ENCODE peak calls at places on chromosome 19, in seven cellular contexts. K is cardiac muscle cell, W is AG04450, D is substantia nigra, T is heart left ventricle, Z is RWPE1, N is fibroblast of lung. B is an unnamed sample.

GRCh38 chr19:19050731-19051130 is 13.1 kb upstream of the SLC25A42 start:
- DNase-seq in K (no peak), N (no peak), Z (no peak), T (no peak), W (no peak), D (no peak), B (no peak)

GRCh38 chr19:14112809-14113385 is 4.7 kb downstream of the PRKACA start:
- DNase-seq in T (peak), K (no peak), Z (no peak), W (no peak), D (no peak), N (no peak), B (no peak)

GRCh38 chr19:57359300-57359699 is 4.1 kb upstream of the TRAPPC2B start:
- DNase-seq in T (no peak), N (no peak), Z (no peak), W (no peak), D (no peak), K (no peak), B (no peak)

GRCh38 chr19:43504426-43505185 is at the start of gene PHLDB3:
- DNase-seq in K (peak), Z (no peak), N (no peak), D (no peak), W (no peak), T (no peak), B (no peak)

GRCh38 chr19:15437355-15438123 is 12.2 kb downstream of the WIZ start:
- DNase-seq in N (peak), T (no peak), W (no peak), K (no peak), Z (no peak), D (no peak), B (no peak)

GRCh38 chr19:15173746-15174404 is 26.9 kb downstream of the NOTCH3 start:
- DNase-seq in D (no peak), W (no peak), Z (no peak), T (no peak), N (peak), K (no peak), B (no peak)

GRCh38 chr19:944171-944567 is 18.3 kb downstream of the ARID3A start:
- DNase-seq in Z (no peak), K (no peak), W (no peak), N (no peak), T (no peak), D (no peak), B (no peak)

GRCh38 chr19:13092608-13093260 is 9.9 kb downstream of the LYL1 start:
- DNase-seq in T (no peak), K (no peak), Z (no peak), N (no peak), W (no peak), D (no peak), B (no peak)

GRCh38 chr19:1648156-1648925 is 4.1 kb downstream of the TCF3 start:
- DNase-seq in N (no peak), T (peak), Z (no peak), K (no peak), W (no peak), D (no peak), B (no peak)

GRCh38 chr19:15253513-15253912 is 21.3 kb upstream of the EPHX3 start:
- DNase-seq in W (no peak), N (no peak), D (no peak), K (no peak), T (no peak), Z (no peak), B (no peak)

GRCh38 chr19:53131085-53131484 is 1.6 kb downstream of the ZNF415 start:
- DNase-seq in D (no peak), K (no peak), N (no peak), Z (no peak), T (no peak), W (no peak), B (no peak)

DNA sequence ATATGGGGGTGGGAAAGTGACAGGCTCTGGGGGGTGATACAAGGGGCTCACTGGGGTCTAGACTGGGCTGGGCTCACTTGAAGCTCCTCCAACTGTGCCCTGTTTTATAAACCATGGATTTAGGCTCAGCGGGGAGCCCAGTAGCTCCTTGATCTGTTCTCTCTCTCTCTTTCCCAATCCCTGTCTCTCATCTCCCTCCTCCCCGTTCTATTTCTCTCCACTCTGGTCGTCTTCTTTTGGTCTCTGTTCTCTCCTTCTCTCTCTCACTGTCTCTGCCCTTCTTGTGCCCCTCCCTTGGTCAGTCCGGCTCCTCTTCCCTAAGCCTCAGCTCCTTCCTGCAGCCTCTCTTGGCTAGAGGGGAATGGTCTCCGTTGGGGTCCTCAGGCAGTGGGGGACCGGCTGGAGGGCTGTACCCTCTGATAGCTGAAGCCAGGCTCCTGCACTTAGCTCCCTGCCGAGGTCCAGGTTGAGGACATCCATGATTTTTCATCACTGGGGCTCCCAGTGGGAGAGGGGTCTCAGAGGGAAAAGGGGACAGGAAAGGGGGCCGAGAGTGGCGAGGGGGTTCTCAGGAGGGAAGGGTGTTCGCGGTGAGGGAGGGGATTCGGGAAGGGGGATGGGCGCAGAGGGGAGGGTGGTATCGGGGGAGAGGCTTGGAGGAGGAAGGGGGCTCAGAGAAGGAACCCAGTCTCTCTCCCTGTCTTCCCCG is 8.5 kb downstream of the UNC13A start:
- DNase-seq in K (no peak), N (no peak), Z (no peak), T (no peak), W (no peak), D (no peak), B (no peak)
- H3K27ac ChIP-seq in K (no peak), N (peak), Z (no peak), T (peak), W (no peak), D (no peak), B (no peak)

GRCh38 chr19:30479231-30479630 is 107.0 kb downstream of the ZNF536 start:
- DNase-seq in K (no peak), Z (no peak), D (no peak), W (no peak), N (peak), T (no peak), B (no peak)
- H3K27ac ChIP-seq in K (no peak), Z (no peak), D (peak), W (no peak), N (no peak), T (no peak), B (no peak)

DNA sequence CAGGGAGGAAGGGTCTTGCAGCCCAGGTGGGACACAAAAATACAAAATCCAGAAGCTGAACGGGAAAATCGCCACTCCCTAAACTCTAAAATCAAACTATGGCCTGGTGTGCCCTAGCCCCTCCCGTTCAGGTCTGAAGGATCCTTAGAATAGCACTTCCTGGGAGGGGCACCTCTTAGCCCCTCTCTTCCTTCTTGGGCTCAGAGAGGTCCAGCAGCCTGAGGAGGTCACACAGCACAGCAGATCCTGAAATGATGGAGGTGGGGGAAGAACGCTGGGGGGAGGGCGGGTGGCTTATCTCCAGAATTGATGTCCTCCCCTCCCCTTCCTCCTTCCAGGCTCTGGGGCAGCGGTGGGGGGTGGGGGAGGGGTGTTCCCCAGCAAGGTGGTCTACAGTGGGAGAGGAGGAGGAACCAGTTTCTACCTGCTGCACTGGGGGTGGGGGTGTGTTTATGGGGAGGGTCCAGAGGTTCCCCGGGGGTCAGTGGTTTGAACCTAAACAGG is 1.9 kb downstream of the DIRAS1 start:
- DNase-seq in D (no peak), Z (no peak), K (no peak), W (no peak), N (no peak), T (no peak), B (no peak)
- H3K27ac ChIP-seq in D (no peak), Z (no peak), K (no peak), W (no peak), N (no peak), T (peak), B (no peak)

DNA sequence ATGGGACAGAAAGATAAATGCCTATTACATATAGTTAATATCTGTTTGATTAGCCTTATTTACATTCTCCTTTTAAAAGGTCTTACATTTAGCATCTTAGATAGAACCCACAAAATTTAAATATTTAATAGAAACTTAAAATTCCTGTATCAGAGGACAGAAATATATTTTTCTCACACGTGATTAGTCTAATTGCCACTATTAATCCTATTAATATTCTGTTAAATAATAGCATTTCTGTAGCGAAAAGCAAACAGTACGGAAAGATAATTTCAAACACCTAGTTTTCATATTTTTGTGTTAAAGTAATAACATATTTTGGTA is 380 bp upstream of the ZNF30 start:
- DNase-seq in D (no peak), Z (no peak), W (no peak), K (no peak), T (no peak), N (no peak), B (no peak)
- H3K27ac ChIP-seq in D (no peak), Z (peak), W (no peak), K (no peak), T (peak), N (no peak), B (peak)

GRCh38 chr19:38735257-38735686 is 9.0 kb downstream of the CAPN12 start:
- DNase-seq in Z (no peak), N (no peak), W (no peak), T (no peak), D (no peak), K (peak), B (no peak)

GRCh38 chr19:38736036-38736412 is 8.2 kb downstream of the CAPN12 start:
- DNase-seq in Z (no peak), N (no peak), W (no peak), T (no peak), K (peak), D (no peak), B (no peak)

GRCh38 chr19:38734176-38734425 is 10.2 kb downstream of the CAPN12 start:
- DNase-seq in T (no peak), W (no peak), D (no peak), N (no peak), Z (no peak), K (no peak), B (no peak)

GRCh38 chr19:38733493-38734175 is 10.6 kb downstream of the CAPN12 start:
- DNase-seq in D (no peak), N (no peak), T (no peak), W (no peak), K (no peak), Z (no peak), B (no peak)

DNA sequence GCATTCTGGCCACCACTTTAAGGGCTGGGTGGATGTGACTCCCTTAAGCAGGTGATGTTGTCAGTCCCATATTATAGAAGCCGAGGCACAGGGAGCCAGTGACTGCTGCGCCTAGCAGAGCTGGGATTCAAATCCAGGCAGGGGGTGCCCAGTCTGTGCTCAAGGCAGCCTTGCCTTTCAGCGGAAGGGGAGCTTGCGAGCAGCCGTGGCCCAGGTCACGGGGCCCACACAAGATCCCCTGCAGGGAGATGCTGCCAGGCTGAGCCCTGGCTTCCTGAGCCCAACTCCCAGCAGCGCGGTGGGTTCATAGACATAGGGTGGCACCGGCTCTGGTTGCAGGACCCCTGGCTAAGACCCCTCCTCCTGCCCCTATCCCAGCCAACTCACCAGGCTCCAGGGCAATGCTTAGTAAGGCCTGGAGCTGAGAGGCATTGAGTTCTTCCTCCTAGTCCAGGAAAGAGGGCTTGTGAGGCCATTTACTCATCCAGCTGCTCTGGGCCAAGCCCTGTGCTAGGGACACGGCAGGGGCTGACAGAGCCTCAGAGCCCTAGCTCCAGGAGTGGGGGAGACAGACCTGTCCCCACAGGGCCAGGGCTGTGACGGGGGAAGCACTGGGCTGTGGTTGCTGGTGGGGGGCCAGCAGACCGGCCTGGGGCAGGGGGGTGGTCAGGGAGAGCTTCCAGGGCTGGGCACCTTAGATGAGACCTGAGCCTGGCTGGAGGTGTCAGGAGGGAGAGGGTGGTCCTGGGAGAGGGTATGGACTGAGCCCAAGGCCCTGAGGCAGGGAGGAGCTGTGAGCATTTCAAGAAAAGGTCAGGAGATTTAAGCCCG is 9.6 kb downstream of the CAPN12 start:
- DNase-seq in T (no peak), Z (no peak), W (no peak), D (no peak), N (no peak), K (no peak), B (no peak)
- H3K27ac ChIP-seq in T (peak), Z (peak), W (no peak), D (peak), N (peak), K (peak), B (peak)

GRCh38 chr19:39308531-39309304 is 11.9 kb downstream of the LRFN1 start:
- DNase-seq in T (no peak), K (peak), D (no peak), Z (no peak), N (no peak), W (no peak), B (no peak)
- H3K27ac ChIP-seq in T (no peak), K (no peak), D (no peak), Z (no peak), N (no peak), W (no peak), B (no peak)

GRCh38 chr19:49635530-49636229 is 4.3 kb downstream of the RRAS start:
- DNase-seq in W (no peak), T (no peak), K (no peak), Z (no peak), N (no peak), D (no peak), B (no peak)
- H3K27ac ChIP-seq in W (no peak), T (peak), K (peak), Z (peak), N (no peak), D (no peak), B (no peak)

GRCh38 chr19:4638828-4639530 is at the start of gene TNFAIP8L1:
- DNase-seq in W (peak), K (peak), Z (peak), T (peak), D (peak), N (peak), B (peak)

GRCh38 chr19:4635763-4636135 is 3.6 kb upstream of the TNFAIP8L1 start:
- DNase-seq in N (no peak), W (no peak), Z (no peak), D (no peak), T (no peak), K (no peak), B (no peak)

GRCh38 chr19:4638330-4638729 is 986 bp upstream of the TNFAIP8L1 start:
- DNase-seq in N (no peak), K (no peak), W (no peak), D (no peak), Z (no peak), T (peak), B (no peak)

GRCh38 chr19:4636151-4636717 is 3.1 kb upstream of the TNFAIP8L1 start:
- DNase-seq in W (no peak), T (peak), D (peak), Z (peak), K (peak), N (peak), B (no peak)

GRCh38 chr19:4636761-4637160 is 2.6 kb upstream of the TNFAIP8L1 start:
- DNase-seq in N (no peak), D (no peak), K (no peak), Z (no peak), W (no peak), T (no peak), B (no peak)
- H3K27ac ChIP-seq in N (no peak), D (no peak), K (no peak), Z (peak), W (no peak), T (peak), B (no peak)

GRCh38 chr19:55069859-55070225 is 5.8 kb upstream of the EPS8L1 start:
- DNase-seq in Z (no peak), W (no peak), T (no peak), D (no peak), K (no peak), N (no peak), B (no peak)
- H3K27ac ChIP-seq in Z (no peak), W (no peak), T (no peak), D (no peak), K (no peak), N (no peak), B (peak)

B was measured in epithelial cell of prostate.